ENCODE peak calls at places on chromosome 17, in five cellular contexts. One of them, this sample, is unnamed.

GRCh38 chr17:56593073-56593740 is at the start of gene NOG:
- DNase-seq in heart left ventricle: peak; percentile 63
- DNase-seq in foreskin fibroblast: peak; percentile 64
- DNase-seq in CD14-positive monocyte: no peak
- DNase-seq in cardiac muscle cell: peak; percentile 81
- DNase-seq in this sample: peak; percentile 87

GRCh38 chr17:70158581-70158980 is 10.8 kb upstream of the KCNJ2 start:
- DNase-seq in heart left ventricle: no peak
- DNase-seq in foreskin fibroblast: no peak
- DNase-seq in CD14-positive monocyte: no peak
- DNase-seq in cardiac muscle cell: no peak
- DNase-seq in this sample: no peak

GRCh38 chr17:75530837-75531723 is 5.6 kb downstream of the LLGL2 start:
- DNase-seq in heart left ventricle: no peak
- DNase-seq in foreskin fibroblast: no peak
- DNase-seq in CD14-positive monocyte: no peak
- DNase-seq in cardiac muscle cell: no peak
- DNase-seq in this sample: no peak

GRCh38 chr17:49191407-49191916 is 18.9 kb downstream of the GNGT2 start:
- DNase-seq in heart left ventricle: no peak
- DNase-seq in foreskin fibroblast: no peak
- DNase-seq in CD14-positive monocyte: no peak
- DNase-seq in cardiac muscle cell: no peak
- DNase-seq in this sample: no peak

GRCh38 chr17:19904412-19904811 is 36.7 kb upstream of the ULK2 start:
- DNase-seq in heart left ventricle: no peak
- DNase-seq in foreskin fibroblast: peak; percentile 65
- DNase-seq in CD14-positive monocyte: no peak
- DNase-seq in cardiac muscle cell: no peak
- DNase-seq in this sample: no peak

GRCh38 chr17:57671546-57672204 is 73.4 kb downstream of the CCDC182 start:
- DNase-seq in heart left ventricle: peak; percentile 87
- DNase-seq in foreskin fibroblast: peak; percentile 87
- DNase-seq in CD14-positive monocyte: peak; percentile 64
- DNase-seq in cardiac muscle cell: peak; percentile 88
- DNase-seq in this sample: peak; percentile 82

GRCh38 chr17:496761-497586 is 144.4 kb upstream of the RPH3AL start:
- DNase-seq in heart left ventricle: no peak
- DNase-seq in foreskin fibroblast: peak; percentile 54
- DNase-seq in CD14-positive monocyte: no peak
- DNase-seq in cardiac muscle cell: no peak
- DNase-seq in this sample: no peak

GRCh38 chr17:55354941-55355340 is 66.7 kb downstream of the MMD start:
- DNase-seq in heart left ventricle: no peak
- DNase-seq in foreskin fibroblast: no peak
- DNase-seq in CD14-positive monocyte: no peak
- DNase-seq in cardiac muscle cell: no peak
- DNase-seq in this sample: no peak

GRCh38 chr17:75074532-75074931 is 13.2 kb upstream of the SLC16A5 start:
- DNase-seq in heart left ventricle: no peak
- DNase-seq in foreskin fibroblast: no peak
- DNase-seq in CD14-positive monocyte: no peak
- DNase-seq in cardiac muscle cell: no peak
- DNase-seq in this sample: peak; percentile 71

GRCh38 chr17:50258647-50259483 is 15.4 kb upstream of the TMEM92 start:
- DNase-seq in heart left ventricle: no peak
- DNase-seq in foreskin fibroblast: peak; percentile 88
- DNase-seq in CD14-positive monocyte: no peak
- DNase-seq in cardiac muscle cell: no peak
- DNase-seq in this sample: no peak

GRCh38 chr17:69236464-69236863 is 7.8 kb upstream of the ABCA10 start:
- DNase-seq in heart left ventricle: no peak
- DNase-seq in foreskin fibroblast: no peak
- DNase-seq in CD14-positive monocyte: no peak
- DNase-seq in cardiac muscle cell: no peak
- DNase-seq in this sample: no peak

GRCh38 chr17:79836952-79837887 is 2.0 kb downstream of the CBX4 start:
- DNase-seq in heart left ventricle: peak; percentile 78
- DNase-seq in foreskin fibroblast: peak; percentile 79
- DNase-seq in CD14-positive monocyte: peak; percentile 80
- DNase-seq in cardiac muscle cell: peak; percentile 78
- DNase-seq in this sample: peak; percentile 76

GRCh38 chr17:9473716-9474115 is 101.9 kb downstream of the STX8 start:
- DNase-seq in heart left ventricle: no peak
- DNase-seq in foreskin fibroblast: no peak
- DNase-seq in CD14-positive monocyte: no peak
- DNase-seq in cardiac muscle cell: no peak
- DNase-seq in this sample: no peak

GRCh38 chr17:40191237-40192208 is 14.3 kb downstream of the RAPGEFL1 start:
- DNase-seq in heart left ventricle: peak; percentile 86
- DNase-seq in foreskin fibroblast: peak; percentile 94
- DNase-seq in CD14-positive monocyte: peak; percentile 71
- DNase-seq in cardiac muscle cell: peak; percentile 77
- DNase-seq in this sample: peak; percentile 83

GRCh38 chr17:14845562-14846335 is 419.4 kb downstream of the PMP22 start:
- DNase-seq in heart left ventricle: no peak
- DNase-seq in foreskin fibroblast: peak; percentile 56
- DNase-seq in CD14-positive monocyte: no peak
- DNase-seq in cardiac muscle cell: no peak
- DNase-seq in this sample: no peak

GRCh38 chr17:67290244-67290993 is 45.4 kb upstream of the HELZ start:
- DNase-seq in heart left ventricle: no peak
- DNase-seq in foreskin fibroblast: no peak
- DNase-seq in CD14-positive monocyte: no peak
- DNase-seq in cardiac muscle cell: no peak
- DNase-seq in this sample: no peak

GRCh38 chr17:67293251-67294203 is 48.5 kb upstream of the HELZ start:
- DNase-seq in heart left ventricle: peak; percentile 84
- DNase-seq in foreskin fibroblast: peak; percentile 68
- DNase-seq in CD14-positive monocyte: peak; percentile 70
- DNase-seq in cardiac muscle cell: peak; percentile 64
- DNase-seq in this sample: peak; percentile 55

GRCh38 chr17:67289174-67289876 is 44.3 kb upstream of the HELZ start:
- DNase-seq in heart left ventricle: peak; percentile 88
- DNase-seq in foreskin fibroblast: peak; percentile 72
- DNase-seq in CD14-positive monocyte: no peak
- DNase-seq in cardiac muscle cell: no peak
- DNase-seq in this sample: peak; percentile 83

GRCh38 chr17:67290994-67291362 is 46.0 kb upstream of the HELZ start:
- DNase-seq in heart left ventricle: no peak
- DNase-seq in foreskin fibroblast: no peak
- DNase-seq in CD14-positive monocyte: no peak
- DNase-seq in cardiac muscle cell: no peak
- DNase-seq in this sample: no peak

GRCh38 chr17:67294451-67295199 is 49.6 kb upstream of the HELZ start:
- DNase-seq in heart left ventricle: no peak
- DNase-seq in foreskin fibroblast: no peak
- DNase-seq in CD14-positive monocyte: no peak
- DNase-seq in cardiac muscle cell: no peak
- DNase-seq in this sample: no peak
- TF ChIP-seq CTCF in heart left ventricle: no peak
- TF ChIP-seq CTCF in foreskin fibroblast: no peak
- TF ChIP-seq CTCF in CD14-positive monocyte: no peak
- TF ChIP-seq CTCF in cardiac muscle cell: no peak
- TF ChIP-seq CTCF in this sample: no peak

GRCh38 chr17:76557368-76558209 is 17.7 kb downstream of the PRCD start:
- DNase-seq in heart left ventricle: peak; percentile 96
- DNase-seq in foreskin fibroblast: peak; percentile 98
- DNase-seq in CD14-positive monocyte: peak; percentile 95
- DNase-seq in cardiac muscle cell: peak; percentile 97
- DNase-seq in this sample: peak; percentile 97

GRCh38 chr17:76560877-76561221 is 21.0 kb downstream of the PRCD start:
- DNase-seq in heart left ventricle: no peak
- DNase-seq in foreskin fibroblast: no peak
- DNase-seq in CD14-positive monocyte: no peak
- DNase-seq in cardiac muscle cell: no peak
- DNase-seq in this sample: no peak

GRCh38 chr17:76560036-76560876 is 20.4 kb downstream of the PRCD start:
- DNase-seq in heart left ventricle: no peak
- DNase-seq in foreskin fibroblast: no peak
- DNase-seq in CD14-positive monocyte: no peak
- DNase-seq in cardiac muscle cell: no peak
- DNase-seq in this sample: no peak

GRCh38 chr17:76556759-76557367 is 17.0 kb downstream of the PRCD start:
- DNase-seq in heart left ventricle: no peak
- DNase-seq in foreskin fibroblast: peak; percentile 51
- DNase-seq in CD14-positive monocyte: no peak
- DNase-seq in cardiac muscle cell: no peak
- DNase-seq in this sample: no peak

DNA sequence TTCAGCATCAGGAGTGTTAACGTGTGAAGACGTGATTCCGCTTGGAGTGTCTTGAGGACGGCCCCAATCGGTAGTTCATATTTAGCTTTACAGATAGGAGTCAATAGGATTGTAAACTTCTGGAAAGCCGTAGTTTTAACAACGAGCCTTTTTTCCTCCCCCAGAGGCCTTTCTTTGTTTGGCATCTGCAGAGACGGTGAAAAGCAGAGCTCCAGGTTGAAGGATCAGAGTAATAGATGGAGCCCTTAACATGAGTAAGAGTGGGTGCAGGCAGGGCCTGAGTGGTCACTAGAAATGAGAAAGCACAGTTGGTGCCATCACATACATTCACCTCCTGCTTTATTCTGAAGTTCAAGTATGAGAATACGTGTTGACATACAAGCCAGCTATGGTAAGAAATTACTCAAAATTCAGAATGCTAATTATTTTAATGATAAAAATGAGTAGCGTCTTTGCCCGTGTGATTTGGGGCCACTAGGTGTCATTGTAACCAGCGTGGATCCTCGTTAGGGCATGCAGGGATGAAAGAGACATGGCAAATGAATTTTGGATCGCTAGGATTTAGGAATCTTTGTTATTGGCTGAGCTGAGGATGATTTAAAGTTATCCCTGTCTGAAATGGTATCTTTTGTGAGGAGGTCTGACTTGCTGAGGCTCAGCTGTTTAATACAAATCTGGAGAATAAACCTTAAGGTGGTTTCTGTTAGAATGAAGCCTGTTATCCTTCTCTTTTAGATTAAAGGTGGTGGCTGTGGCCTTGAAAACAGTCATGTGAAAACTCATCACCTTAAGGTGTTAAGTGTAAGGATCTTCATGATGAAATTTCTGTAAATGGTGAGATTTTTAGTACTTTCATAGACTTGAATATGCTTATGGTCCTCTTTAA is 18.6 kb downstream of the PRCD start:
- DNase-seq in heart left ventricle: no peak
- DNase-seq in foreskin fibroblast: peak; percentile 50
- DNase-seq in CD14-positive monocyte: no peak
- DNase-seq in cardiac muscle cell: no peak
- DNase-seq in this sample: no peak
- TF ChIP-seq CTCF in heart left ventricle: no peak
- TF ChIP-seq CTCF in foreskin fibroblast: peak; percentile 35
- TF ChIP-seq CTCF in CD14-positive monocyte: peak; percentile 32
- TF ChIP-seq CTCF in cardiac muscle cell: peak; percentile 52
- TF ChIP-seq CTCF in this sample: peak; percentile 44

GRCh38 chr17:47792979-47793378 is 28.6 kb downstream of the OSBPL7 start:
- DNase-seq in heart left ventricle: no peak
- DNase-seq in foreskin fibroblast: no peak
- DNase-seq in CD14-positive monocyte: no peak
- DNase-seq in cardiac muscle cell: no peak
- DNase-seq in this sample: no peak

GRCh38 chr17:47792457-47792856 is 29.1 kb downstream of the OSBPL7 start:
- DNase-seq in heart left ventricle: no peak
- DNase-seq in foreskin fibroblast: no peak
- DNase-seq in CD14-positive monocyte: no peak
- DNase-seq in cardiac muscle cell: no peak
- DNase-seq in this sample: no peak

GRCh38 chr17:47791025-47791424 is 30.6 kb downstream of the OSBPL7 start:
- DNase-seq in heart left ventricle: no peak
- DNase-seq in foreskin fibroblast: no peak
- DNase-seq in CD14-positive monocyte: no peak
- DNase-seq in cardiac muscle cell: no peak
- DNase-seq in this sample: no peak

GRCh38 chr17:47785538-47786123 is 36.0 kb downstream of the OSBPL7 start:
- DNase-seq in heart left ventricle: no peak
- DNase-seq in foreskin fibroblast: peak; percentile 55
- DNase-seq in CD14-positive monocyte: no peak
- DNase-seq in cardiac muscle cell: peak; percentile 85
- DNase-seq in this sample: no peak

DNA sequence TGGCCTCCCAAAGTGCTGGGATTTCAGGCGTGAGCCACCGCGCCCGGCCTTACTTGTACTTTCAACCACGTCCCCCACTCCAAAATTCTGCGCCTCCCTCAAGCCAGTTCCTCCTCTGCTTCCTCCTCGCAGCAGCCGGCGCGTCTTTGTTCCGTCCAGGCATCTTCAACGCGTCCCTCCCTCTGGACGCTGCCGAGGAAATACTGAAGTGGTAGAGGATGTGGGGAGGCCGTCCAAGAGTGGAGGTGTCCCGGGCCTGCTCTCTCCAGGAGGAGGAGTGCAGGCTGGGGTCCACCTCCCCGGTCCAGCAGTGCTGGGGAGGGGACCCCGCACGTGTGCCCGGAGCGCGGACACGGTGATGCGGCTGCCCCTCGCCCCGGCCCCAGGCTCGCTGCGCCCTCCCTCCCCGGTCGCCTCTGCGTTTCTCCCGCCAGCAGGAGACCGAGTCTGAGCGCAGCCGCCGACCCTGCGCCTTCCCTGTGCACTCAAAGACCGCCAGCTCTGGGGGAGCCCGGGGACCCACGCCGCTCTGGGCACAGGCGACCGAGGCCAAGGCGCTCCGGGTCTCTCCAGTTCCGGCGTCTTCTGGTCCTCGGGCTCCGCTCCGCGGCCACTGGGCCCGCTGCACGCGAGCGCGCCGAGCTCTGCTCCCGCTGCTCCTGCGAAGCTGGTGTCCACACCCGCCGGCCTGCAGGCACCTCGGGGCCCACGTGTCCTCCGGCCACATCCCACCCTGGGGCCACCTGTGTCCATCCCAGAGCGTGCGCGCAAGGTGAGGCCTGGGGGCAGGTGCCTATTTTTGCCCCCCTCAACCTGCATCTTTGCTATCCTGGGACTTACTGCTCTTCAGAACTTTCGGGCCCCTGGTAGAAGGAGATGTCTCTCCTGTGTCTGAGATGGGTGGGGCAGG is 31.7 kb downstream of the OSBPL7 start:
- DNase-seq in heart left ventricle: peak; percentile 79
- DNase-seq in foreskin fibroblast: peak; percentile 82
- DNase-seq in CD14-positive monocyte: no peak
- DNase-seq in cardiac muscle cell: peak; percentile 75
- DNase-seq in this sample: peak; percentile 53
- TF ChIP-seq CTCF in heart left ventricle: peak; percentile 32
- TF ChIP-seq CTCF in foreskin fibroblast: peak; percentile 53
- TF ChIP-seq CTCF in CD14-positive monocyte: no peak
- TF ChIP-seq CTCF in cardiac muscle cell: peak; percentile 57
- TF ChIP-seq CTCF in this sample: peak; percentile 59

GRCh38 chr17:7262192-7263070 is at the start of gene CLDN7:
- DNase-seq in heart left ventricle: no peak
- DNase-seq in foreskin fibroblast: no peak
- DNase-seq in CD14-positive monocyte: no peak
- DNase-seq in cardiac muscle cell: no peak
- DNase-seq in this sample: no peak
- TF ChIP-seq CTCF in heart left ventricle: no peak
- TF ChIP-seq CTCF in foreskin fibroblast: no peak
- TF ChIP-seq CTCF in CD14-positive monocyte: no peak
- TF ChIP-seq CTCF in cardiac muscle cell: no peak
- TF ChIP-seq CTCF in this sample: no peak

This sample was measured in psoas muscle.